ENCODE peak calls at places on chromosomes 16 and 17, in four cellular contexts. One of them, this sample, is unnamed.

GRCh38 chr16:25014500-25015147 is 545 bp downstream of the ARHGAP17 start:
- DNase-seq in GM12891: no peak
- DNase-seq in HL-60: peak
- DNase-seq in GM12878: no peak
- DNase-seq in this sample: no peak

GRCh38 chr16:74601131-74601871 is 5.6 kb downstream of the GLG1 start:
- DNase-seq in HL-60: no peak
- DNase-seq in GM12878: no peak
- DNase-seq in GM12891: peak
- DNase-seq in this sample: peak

GRCh38 chr17:49994085-49995054 is 654 bp downstream of the DLX3 start:
- DNase-seq in GM12878: no peak
- DNase-seq in GM12891: no peak
- DNase-seq in HL-60: no peak
- DNase-seq in this sample: no peak

GRCh38 chr17:269616-270514 is 82.7 kb downstream of the RPH3AL start:
- DNase-seq in GM12891: no peak
- DNase-seq in HL-60: peak
- DNase-seq in GM12878: no peak
- DNase-seq in this sample: no peak

GRCh38 chr17:64638552-64639198 is 23.4 kb downstream of the SMURF2 start:
- DNase-seq in GM12891: no peak
- DNase-seq in HL-60: peak
- DNase-seq in GM12878: no peak
- DNase-seq in this sample: no peak

GRCh38 chr17:65438708-65439294 is 122.6 kb downstream of the AXIN2 start:
- DNase-seq in GM12878: no peak
- DNase-seq in HL-60: no peak
- DNase-seq in GM12891: no peak
- DNase-seq in this sample: no peak

GRCh38 chr16:30958164-30959083 is 870 bp downstream of the SETD1A start:
- DNase-seq in HL-60: peak
- DNase-seq in GM12878: no peak
- DNase-seq in GM12891: peak
- DNase-seq in this sample: peak

GRCh38 chr17:82118815-82119380 is 20.9 kb upstream of the FASN start:
- DNase-seq in HL-60: no peak
- DNase-seq in GM12878: no peak
- DNase-seq in GM12891: no peak
- DNase-seq in this sample: peak

GRCh38 chr17:42518755-42519545 is 17.1 kb upstream of the NAGLU start:
- DNase-seq in GM12878: no peak
- DNase-seq in GM12891: no peak
- DNase-seq in HL-60: no peak
- DNase-seq in this sample: peak

GRCh38 chr16:931651-932500 is 38.9 kb downstream of the LMF1 start:
- DNase-seq in GM12878: no peak
- DNase-seq in GM12891: no peak
- DNase-seq in HL-60: no peak
- DNase-seq in this sample: no peak

GRCh38 chr16:29702307-29702706 is 23.3 kb downstream of the QPRT start:
- DNase-seq in GM12891: no peak
- DNase-seq in GM12878: peak
- DNase-seq in HL-60: no peak
- DNase-seq in this sample: no peak

GRCh38 chr17:40358323-40359038 is 6.1 kb downstream of the GJD3 start:
- DNase-seq in GM12878: no peak
- DNase-seq in HL-60: peak
- DNase-seq in GM12891: peak
- DNase-seq in this sample: peak

GRCh38 chr17:71405101-71405500 is 715.7 kb upstream of the SOX9 start:
- DNase-seq in HL-60: no peak
- DNase-seq in GM12891: no peak
- DNase-seq in GM12878: no peak
- DNase-seq in this sample: no peak

GRCh38 chr17:27457731-27458523 is 1.7 kb downstream of the KSR1 start:
- DNase-seq in HL-60: peak
- DNase-seq in GM12891: no peak
- DNase-seq in GM12878: no peak
- DNase-seq in this sample: no peak

GRCh38 chr16:85028638-85029412 is 1.2 kb downstream of the KIAA0513 start:
- DNase-seq in GM12891: peak
- DNase-seq in HL-60: no peak
- DNase-seq in GM12878: no peak
- DNase-seq in this sample: no peak

GRCh38 chr17:66240630-66241029 is 11.4 kb upstream of the APOH start:
- DNase-seq in GM12878: no peak
- DNase-seq in GM12891: no peak
- DNase-seq in HL-60: no peak
- DNase-seq in this sample: no peak

GRCh38 chr16:60074378-60074777 is 1340.3 kb upstream of the GOT2 start:
- DNase-seq in GM12891: no peak
- DNase-seq in GM12878: no peak
- DNase-seq in HL-60: no peak
- DNase-seq in this sample: no peak

GRCh38 chr16:85170066-85171003 is 58.1 kb upstream of the CIBAR2 start:
- DNase-seq in GM12878: no peak
- DNase-seq in HL-60: no peak
- DNase-seq in GM12891: no peak
- DNase-seq in this sample: no peak

GRCh38 chr17:50631908-50632571 is 2.6 kb upstream of the ABCC3 start:
- DNase-seq in GM12891: no peak
- DNase-seq in GM12878: no peak
- DNase-seq in HL-60: no peak
- DNase-seq in this sample: peak

GRCh38 chr16:69318177-69318910 is 7.2 kb downstream of the VPS4A start:
- DNase-seq in HL-60: no peak
- DNase-seq in GM12878: no peak
- DNase-seq in GM12891: no peak
- DNase-seq in this sample: no peak

GRCh38 chr16:50666658-50667496 is 14.2 kb downstream of the SNX20 start:
- DNase-seq in GM12891: peak
- DNase-seq in HL-60: no peak
- DNase-seq in GM12878: peak
- DNase-seq in this sample: no peak

DNA sequence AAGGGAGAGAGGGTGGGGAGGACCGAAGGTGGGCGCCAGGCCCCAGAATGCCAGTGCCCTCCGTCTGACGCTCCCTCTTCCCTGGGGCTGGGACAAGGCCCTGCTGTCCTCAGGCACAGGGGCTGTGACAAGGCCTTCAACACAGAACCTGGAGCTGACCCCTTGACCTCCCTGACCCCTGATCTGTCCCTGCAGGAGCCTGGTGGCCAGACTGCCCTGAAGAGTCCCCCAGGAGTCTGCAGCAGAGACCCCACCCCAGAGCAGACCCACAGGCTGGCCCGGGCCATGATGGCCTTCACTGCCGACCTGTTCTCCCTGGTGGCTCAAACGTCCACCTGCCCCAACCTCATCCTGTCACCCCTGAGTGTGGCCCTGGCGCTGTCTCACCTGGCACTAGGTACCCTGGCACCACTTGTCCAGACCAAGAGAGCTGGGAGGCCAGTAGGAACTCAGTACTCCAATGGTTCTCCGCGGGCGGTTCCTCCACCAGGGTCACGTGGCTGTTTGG is 2.9 kb downstream of the SERPINF2 start:
- DNase-seq in GM12891: no peak
- DNase-seq in HL-60: no peak
- DNase-seq in GM12878: no peak
- DNase-seq in this sample: no peak
- TF ChIP-seq SPI1 in GM12891: no peak
- TF ChIP-seq SPI1 in HL-60: no peak
- TF ChIP-seq SPI1 in GM12878: no peak
- TF ChIP-seq SPI1 in this sample: no peak

GRCh38 chr16:10613771-10614485 is 33.5 kb upstream of the EMP2 start:
- DNase-seq in GM12891: no peak
- DNase-seq in GM12878: no peak
- DNase-seq in HL-60: no peak
- DNase-seq in this sample: no peak
- TF ChIP-seq SPI1 in GM12891: peak
- TF ChIP-seq SPI1 in GM12878: peak
- TF ChIP-seq SPI1 in HL-60: no peak
- TF ChIP-seq SPI1 in this sample: no peak

GRCh38 chr16:66427036-66427446 is at the start of gene BEAN1:
- DNase-seq in GM12878: no peak
- DNase-seq in HL-60: no peak
- DNase-seq in GM12891: no peak
- DNase-seq in this sample: peak

GRCh38 chr16:66427451-66427860 is 361 bp downstream of the BEAN1 start:
- DNase-seq in HL-60: no peak
- DNase-seq in GM12891: no peak
- DNase-seq in GM12878: no peak
- DNase-seq in this sample: no peak

GRCh38 chr16:66429290-66429962 is 2.3 kb downstream of the BEAN1 start:
- DNase-seq in GM12878: no peak
- DNase-seq in HL-60: no peak
- DNase-seq in GM12891: no peak
- DNase-seq in this sample: no peak

GRCh38 chr16:66428682-66429251 is 1.7 kb downstream of the BEAN1 start:
- DNase-seq in GM12878: no peak
- DNase-seq in GM12891: no peak
- DNase-seq in HL-60: no peak
- DNase-seq in this sample: no peak

DNA sequence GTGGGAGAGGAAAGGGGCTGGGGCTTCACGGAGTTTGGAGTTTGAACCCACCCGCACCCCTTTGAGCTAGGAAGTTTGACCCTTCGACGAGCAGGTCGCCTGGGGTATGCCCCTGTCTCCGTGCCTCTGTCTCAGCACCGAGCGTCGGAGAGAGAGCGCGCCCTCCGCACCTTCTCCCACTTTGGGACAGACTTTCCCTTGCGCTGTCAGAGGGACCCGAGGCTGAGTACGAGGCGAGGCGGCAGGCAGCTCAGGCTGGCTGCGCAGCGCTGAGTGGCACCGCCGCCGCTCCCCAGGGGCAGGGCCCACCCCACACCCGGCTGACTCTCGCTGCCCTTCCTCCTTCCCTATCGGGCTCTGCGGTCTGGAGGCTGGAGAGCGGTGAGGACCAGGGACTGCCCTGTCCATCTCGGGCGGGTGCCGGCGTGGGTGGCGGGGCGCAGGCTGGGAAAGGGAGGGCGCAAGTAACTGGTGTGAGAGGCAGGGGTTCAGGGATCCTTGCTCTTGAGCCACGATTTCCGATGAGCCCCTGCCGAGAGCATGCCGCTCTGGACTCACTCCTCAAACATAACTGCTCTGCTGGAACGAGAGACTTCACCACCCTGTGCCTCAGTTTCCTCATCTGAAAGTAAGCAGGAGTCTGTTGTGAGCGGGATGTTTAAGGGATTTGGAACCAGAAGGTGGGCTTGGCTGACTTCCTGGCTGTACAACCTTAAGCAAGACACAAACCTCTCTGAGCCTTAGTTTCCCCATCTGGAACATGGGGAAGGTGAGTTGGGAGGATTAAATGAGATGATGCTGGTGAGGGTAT is 981 bp downstream of the BEAN1 start:
- DNase-seq in GM12878: no peak
- DNase-seq in HL-60: no peak
- DNase-seq in GM12891: no peak
- DNase-seq in this sample: no peak
- TF ChIP-seq SPI1 in GM12878: no peak
- TF ChIP-seq SPI1 in HL-60: no peak
- TF ChIP-seq SPI1 in GM12891: no peak
- TF ChIP-seq SPI1 in this sample: no peak

GRCh38 chr16:10961231-10961630 is 16.9 kb downstream of the CLEC16A start:
- DNase-seq in GM12891: no peak
- DNase-seq in GM12878: no peak
- DNase-seq in HL-60: no peak
- DNase-seq in this sample: no peak
- TF ChIP-seq SPI1 in GM12891: no peak
- TF ChIP-seq SPI1 in GM12878: no peak
- TF ChIP-seq SPI1 in HL-60: no peak
- TF ChIP-seq SPI1 in this sample: no peak

GRCh38 chr16:77302685-77303084 is 103.5 kb downstream of the SYCE1L start:
- DNase-seq in GM12878: no peak
- DNase-seq in HL-60: no peak
- DNase-seq in GM12891: no peak
- DNase-seq in this sample: no peak

GRCh38 chr16:77306050-77306616 is 106.9 kb downstream of the SYCE1L start:
- DNase-seq in GM12878: no peak
- DNase-seq in HL-60: no peak
- DNase-seq in GM12891: no peak
- DNase-seq in this sample: no peak

GRCh38 chr16:77302249-77302648 is 103.0 kb downstream of the SYCE1L start:
- DNase-seq in GM12891: no peak
- DNase-seq in HL-60: no peak
- DNase-seq in GM12878: no peak
- DNase-seq in this sample: no peak

GRCh38 chr16:77304134-77304533 is 104.9 kb downstream of the SYCE1L start:
- DNase-seq in GM12878: no peak
- DNase-seq in HL-60: no peak
- DNase-seq in GM12891: no peak
- DNase-seq in this sample: no peak

GRCh38 chr16:77304883-77305282 is 105.7 kb downstream of the SYCE1L start:
- DNase-seq in GM12878: no peak
- DNase-seq in HL-60: no peak
- DNase-seq in GM12891: no peak
- DNase-seq in this sample: no peak
- TF ChIP-seq SPI1 in GM12878: no peak
- TF ChIP-seq SPI1 in HL-60: no peak
- TF ChIP-seq SPI1 in GM12891: no peak
- TF ChIP-seq SPI1 in this sample: no peak

GRCh38 chr17:74744714-74745547 is 3.5 kb upstream of the NHERF1 start:
- DNase-seq in GM12891: no peak
- DNase-seq in HL-60: peak
- DNase-seq in GM12878: no peak
- DNase-seq in this sample: peak

GRCh38 chr17:74744349-74744713 is 4.1 kb upstream of the NHERF1 start:
- DNase-seq in GM12891: no peak
- DNase-seq in GM12878: no peak
- DNase-seq in HL-60: no peak
- DNase-seq in this sample: no peak

GRCh38 chr17:74742978-74743545 is 5.4 kb upstream of the NHERF1 start:
- DNase-seq in GM12891: no peak
- DNase-seq in HL-60: no peak
- DNase-seq in GM12878: no peak
- DNase-seq in this sample: no peak

GRCh38 chr17:74742153-74742515 is 5.1 kb downstream of the RAB37 start:
- DNase-seq in GM12878: peak
- DNase-seq in HL-60: peak
- DNase-seq in GM12891: no peak
- DNase-seq in this sample: no peak

DNA sequence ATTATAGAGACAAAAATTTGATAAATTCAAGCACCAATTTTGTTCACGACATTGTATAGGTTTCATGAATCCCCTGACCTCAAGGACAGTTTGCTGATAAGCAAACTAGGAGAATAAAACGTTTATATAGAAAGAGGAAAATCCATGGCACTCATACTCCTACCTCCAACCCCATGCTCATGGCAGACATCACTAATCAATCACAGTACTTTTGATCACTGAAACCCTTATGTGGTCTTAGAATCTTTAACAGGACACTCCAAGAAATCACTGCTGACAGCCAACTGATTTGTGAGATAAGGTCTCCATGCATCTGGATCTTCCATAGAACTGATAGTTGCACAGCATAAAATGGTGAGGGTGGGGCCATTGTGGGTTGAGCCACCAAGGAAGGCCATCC is 4.7 kb upstream of the NHERF1 start:
- DNase-seq in HL-60: no peak
- DNase-seq in GM12891: no peak
- DNase-seq in GM12878: no peak
- DNase-seq in this sample: no peak
- TF ChIP-seq SPI1 in HL-60: no peak
- TF ChIP-seq SPI1 in GM12891: no peak
- TF ChIP-seq SPI1 in GM12878: no peak
- TF ChIP-seq SPI1 in this sample: no peak

This sample was measured in K562.